ENCODE peak calls at places on chromosomes 13 and 19, in five cellular contexts. V is HepG2, C is suprapubic skin, L is esophagus muscularis mucosa, J is SK-N-SH. U is an unnamed sample.

GRCh38 chr13:45928843-45929242 is 77.3 kb upstream of the SIAH3 start:
- DNase-seq in J (no peak), L (no peak), C (no peak), V (no peak), U (no peak)

GRCh38 chr19:38049105-38049649 is 142.2 kb downstream of the SIPA1L3 start:
- DNase-seq in J (no peak), C (no peak), L (no peak), V (no peak), U (peak)

GRCh38 chr19:29487432-29487831 is 38.4 kb upstream of the VSTM2B start:
- DNase-seq in L (peak), C (no peak), J (no peak), V (no peak), U (peak)

GRCh38 chr19:27679905-27680304 is 1533.0 kb downstream of the UQCRFS1 start:
- DNase-seq in J (no peak), C (no peak), V (no peak), L (peak), U (no peak)

GRCh38 chr13:49527123-49527522 is 31.4 kb downstream of the PHF11 start:
- DNase-seq in V (no peak), C (no peak), L (no peak), J (no peak), U (no peak)

GRCh38 chr19:10686661-10687517 is 14.3 kb upstream of the QTRT1 start:
- DNase-seq in L (no peak), V (no peak), J (peak), C (no peak), U (no peak)

GRCh38 chr13:34076943-34077703 is 259.2 kb downstream of the RFC3 start:
- DNase-seq in L (no peak), J (peak), V (peak), C (no peak), U (no peak)

GRCh38 chr13:78589206-78589605 is 14.1 kb downstream of the POU4F1 start:
- DNase-seq in J (no peak), L (no peak), C (no peak), V (peak), U (no peak)

GRCh38 chr19:10514211-10515145 is 2.8 kb downstream of the S1PR5 start:
- DNase-seq in C (no peak), L (no peak), J (peak), V (no peak), U (no peak)

GRCh38 chr19:48565090-48565489 is 13.1 kb downstream of the SULT2B1 start:
- DNase-seq in V (peak), C (no peak), J (no peak), L (no peak), U (no peak)

GRCh38 chr19:18416778-18417249 is 2.4 kb upstream of the SSBP4 start:
- DNase-seq in J (peak), C (peak), V (peak), L (peak), U (peak)

GRCh38 chr13:110640591-110641029 is 25.3 kb downstream of the NAXD start:
- DNase-seq in J (peak), V (no peak), C (peak), L (no peak), U (peak)
- TF ChIP-seq POLR2AphosphoS5 in J (no peak), V (no peak), C (no peak), L (no peak), U (peak)

GRCh38 chr13:74794582-74794981 is 660.4 kb upstream of the KLF12 start:
- DNase-seq in V (no peak), L (no peak), J (no peak), C (no peak), U (no peak)
- TF ChIP-seq CTCF in V (no peak), L (no peak), J (peak), C (no peak), U (no peak)

GRCh38 chr19:39380521-39381502 is 10.1 kb downstream of the PAF1 start:
- DNase-seq in V (no peak), J (no peak), C (no peak), L (no peak), U (no peak)

GRCh38 chr19:39382991-39383828 is 7.7 kb downstream of the PAF1 start:
- DNase-seq in C (no peak), L (no peak), J (no peak), V (no peak), U (no peak)

GRCh38 chr19:39379865-39380399 is 11.0 kb downstream of the PAF1 start:
- DNase-seq in C (no peak), L (no peak), V (no peak), J (no peak), U (no peak)

GRCh38 chr19:39384839-39385568 is 5.9 kb downstream of the PAF1 start:
- DNase-seq in C (no peak), V (no peak), L (no peak), J (no peak), U (no peak)

DNA sequence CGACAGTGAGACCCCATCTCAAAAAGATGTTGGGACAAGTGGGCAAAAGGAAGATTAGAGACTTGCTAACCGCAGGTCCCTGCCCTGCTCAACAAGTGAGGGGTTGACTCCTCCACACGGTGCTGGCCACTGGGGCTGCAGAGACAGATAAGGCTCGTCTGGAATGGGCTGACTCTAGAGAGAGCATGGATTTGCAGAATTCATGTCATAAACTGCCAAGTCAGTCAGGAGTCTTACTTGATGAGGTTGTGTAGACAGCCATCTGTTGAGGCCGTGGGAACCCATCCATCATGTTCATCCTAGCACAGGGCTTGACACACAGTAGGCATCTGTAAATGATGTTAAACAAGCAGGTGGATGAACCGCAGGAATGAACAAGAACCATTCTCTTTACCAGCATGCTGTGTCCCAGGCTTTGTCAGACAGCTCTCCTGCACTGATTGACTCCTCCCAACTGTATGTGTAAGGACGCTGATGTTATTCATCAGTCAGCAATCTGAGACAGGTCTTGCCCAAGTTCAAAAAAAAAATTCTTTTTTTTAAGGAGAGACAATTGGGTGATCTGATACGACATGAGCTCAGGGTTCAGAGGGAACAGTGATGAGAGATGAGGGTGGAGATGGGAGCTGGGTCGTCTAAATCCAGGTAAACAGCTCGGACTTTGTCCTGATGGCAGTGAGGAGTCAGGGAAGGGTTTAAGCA is 8.8 kb downstream of the PAF1 start:
- DNase-seq in V (no peak), C (no peak), L (no peak), J (no peak), U (no peak)
- TF ChIP-seq POLR2AphosphoS5 in V (no peak), C (no peak), L (no peak), J (no peak), U (no peak)

GRCh38 chr13:48476215-48476614 is 56.7 kb downstream of the RCBTB2 start:
- DNase-seq in J (no peak), C (no peak), L (no peak), V (no peak), U (no peak)
- TF ChIP-seq CTCF in J (no peak), C (no peak), L (no peak), V (no peak), U (no peak)

U was measured in spleen.